ENCODE peak calls at places on chromosomes 4 and X, in four cellular contexts. One of them, this sample, is unnamed.

GRCh38 chr4:56619816-56620215 is 61.3 kb downstream of the HOPX start:
- DNase-seq in NCI-H2081: no peak
- DNase-seq in skeletal muscle cell: no peak
- DNase-seq in NCI-H774: no peak
- DNase-seq in this sample: no peak

GRCh38 chrX:72124540-72125201 is 7.0 kb downstream of the RTL5 start:
- DNase-seq in NCI-H2081: no peak
- DNase-seq in skeletal muscle cell: no peak
- DNase-seq in NCI-H774: no peak
- DNase-seq in this sample: no peak

GRCh38 chr4:79353075-79353474 is 27.2 kb upstream of the NAA11 start:
- DNase-seq in NCI-H2081: no peak
- DNase-seq in skeletal muscle cell: no peak
- DNase-seq in NCI-H774: no peak
- DNase-seq in this sample: no peak

GRCh38 chr4:20299515-20299914 is 47.8 kb downstream of the SLIT2 start:
- DNase-seq in NCI-H2081: peak; percentile 66
- DNase-seq in skeletal muscle cell: no peak
- DNase-seq in NCI-H774: no peak
- DNase-seq in this sample: no peak

GRCh38 chr4:48149971-48150370 is 15.9 kb upstream of the TXK start:
- DNase-seq in NCI-H2081: no peak
- DNase-seq in skeletal muscle cell: no peak
- DNase-seq in NCI-H774: no peak
- DNase-seq in this sample: no peak

GRCh38 chr4:55475394-55476243 is 71.1 kb downstream of the CLOCK start:
- DNase-seq in NCI-H2081: no peak
- DNase-seq in skeletal muscle cell: peak; percentile 29
- DNase-seq in NCI-H774: no peak
- DNase-seq in this sample: no peak

GRCh38 chrX:148530464-148531077 is 30.2 kb downstream of the AFF2 start:
- DNase-seq in NCI-H2081: no peak
- DNase-seq in skeletal muscle cell: no peak
- DNase-seq in NCI-H774: no peak
- DNase-seq in this sample: no peak

GRCh38 chr4:86296865-86297264 is 63.0 kb downstream of the MAPK10 start:
- DNase-seq in NCI-H2081: no peak
- DNase-seq in skeletal muscle cell: no peak
- DNase-seq in NCI-H774: no peak
- DNase-seq in this sample: no peak

GRCh38 chrX:9071031-9071650 is 37.2 kb upstream of the FAM9B start:
- DNase-seq in NCI-H2081: no peak
- DNase-seq in skeletal muscle cell: no peak
- DNase-seq in NCI-H774: no peak
- DNase-seq in this sample: no peak

GRCh38 chrX:120485562-120486520 is 16.7 kb upstream of the LAMP2 start:
- DNase-seq in NCI-H2081: peak; percentile 74
- DNase-seq in skeletal muscle cell: peak; percentile 39
- DNase-seq in NCI-H774: peak; percentile 73
- DNase-seq in this sample: peak; percentile 35

GRCh38 chr4:185589067-185589844 is 53.9 kb upstream of the PDLIM3 start:
- DNase-seq in NCI-H2081: no peak
- DNase-seq in skeletal muscle cell: peak; percentile 84
- DNase-seq in NCI-H774: no peak
- DNase-seq in this sample: no peak

GRCh38 chr4:80532674-80533333 is 197.3 kb downstream of the CFAP299 start:
- DNase-seq in NCI-H2081: no peak
- DNase-seq in skeletal muscle cell: no peak
- DNase-seq in NCI-H774: peak; percentile 52
- DNase-seq in this sample: no peak

GRCh38 chr4:119955256-119955655 is 111.4 kb downstream of the MAD2L1 start:
- DNase-seq in NCI-H2081: no peak
- DNase-seq in skeletal muscle cell: no peak
- DNase-seq in NCI-H774: no peak
- DNase-seq in this sample: no peak

GRCh38 chrX:131802836-131803626 is 220.1 kb upstream of the STK26 start:
- DNase-seq in NCI-H2081: peak; percentile 7
- DNase-seq in skeletal muscle cell: no peak
- DNase-seq in NCI-H774: peak; percentile 69
- DNase-seq in this sample: peak; percentile 49

GRCh38 chr4:66640216-66640615 is 905.1 kb downstream of the CENPC start:
- DNase-seq in NCI-H2081: no peak
- DNase-seq in skeletal muscle cell: no peak
- DNase-seq in NCI-H774: no peak
- DNase-seq in this sample: no peak

GRCh38 chrX:49664824-49665223 is 31.0 kb downstream of the PAGE1 start:
- DNase-seq in NCI-H2081: no peak
- DNase-seq in skeletal muscle cell: no peak
- DNase-seq in NCI-H774: no peak
- DNase-seq in this sample: no peak

GRCh38 chrX:104172788-104173187 is 6.5 kb downstream of the FAM199X start:
- DNase-seq in NCI-H2081: no peak
- DNase-seq in skeletal muscle cell: no peak
- DNase-seq in NCI-H774: no peak
- DNase-seq in this sample: no peak

This sample was measured in GM10248.